ENCODE peak calls at places on chromosomes 1 and 21, in seven cellular contexts. C is ovary, S is H1, P is body of pancreas, G is right lobe of liver, I is adrenal gland, R is suprapubic skin. B is an unnamed sample.

GRCh38 chr1:97192872-97193572 is 471.4 kb downstream of the PTBP2 start:
- DNase-seq in C (no peak), S (no peak), P (no peak), G (no peak), I (no peak), R (no peak), B (peak)

GRCh38 chr1:61839702-61840101 is 97.4 kb downstream of the PATJ start:
- DNase-seq in C (no peak), S (no peak), P (no peak), G (no peak), I (no peak), R (no peak), B (no peak)

GRCh38 chr1:7670334-7671145 is 100.6 kb upstream of the VAMP3 start:
- DNase-seq in C (no peak), S (peak), P (no peak), G (no peak), I (no peak), R (no peak), B (no peak)

GRCh38 chr1:111585461-111586100 is 34.0 kb upstream of the RAP1A start:
- DNase-seq in C (no peak), S (no peak), P (no peak), G (no peak), I (no peak), R (no peak), B (no peak)

GRCh38 chr1:244104309-244105060 is 53.4 kb downstream of the ZBTB18 start:
- DNase-seq in C (no peak), S (no peak), P (no peak), G (no peak), I (no peak), R (no peak), B (peak)

GRCh38 chr21:42225042-42225441 is 6.1 kb downstream of the ABCG1 start:
- DNase-seq in C (no peak), S (no peak), P (no peak), G (no peak), I (no peak), R (no peak), B (no peak)

GRCh38 chr1:165566091-165566490 is 22.3 kb downstream of the LRRC52 start:
- DNase-seq in C (no peak), S (no peak), P (no peak), G (no peak), I (no peak), R (no peak), B (no peak)

GRCh38 chr1:76289692-76290091 is 215.1 kb downstream of the ST6GALNAC3 start:
- DNase-seq in C (no peak), S (no peak), P (no peak), G (no peak), I (no peak), R (no peak), B (no peak)

GRCh38 chr1:240234477-240235225 is 143.0 kb downstream of the FMN2 start:
- DNase-seq in C (no peak), S (no peak), P (no peak), G (no peak), I (no peak), R (no peak), B (no peak)

GRCh38 chr1:172845371-172845770 is 186.5 kb downstream of the FASLG start:
- DNase-seq in C (no peak), S (no peak), P (no peak), G (no peak), I (no peak), R (no peak), B (no peak)

GRCh38 chr1:85475055-85475454 is 10.1 kb upstream of the DDAH1 start:
- DNase-seq in C (no peak), S (no peak), P (no peak), G (no peak), I (no peak), R (no peak), B (no peak)

GRCh38 chr1:6427445-6428390 is 3.1 kb downstream of the ESPN start:
- DNase-seq in C (no peak), S (no peak), P (peak), G (no peak), I (no peak), R (peak), B (no peak)

GRCh38 chr1:175757381-175758015 is 14.1 kb upstream of the TNR start:
- DNase-seq in C (no peak), S (peak), P (peak), G (peak), I (peak), R (no peak), B (peak)

GRCh38 chr1:201123866-201124265 is 3.1 kb downstream of the ASCL5 start:
- DNase-seq in C (no peak), S (no peak), P (no peak), G (no peak), I (no peak), R (no peak), B (no peak)

GRCh38 chr1:205455581-205456382 is at the start of gene BLACAT1:
- DNase-seq in C (no peak), S (peak), P (no peak), G (no peak), I (no peak), R (no peak), B (no peak)

GRCh38 chr1:206685256-206685748 is 597 bp downstream of the MAPKAPK2 start:
- DNase-seq in C (peak), S (no peak), P (peak), G (peak), I (peak), R (no peak), B (peak)

GRCh38 chr1:236083650-236084385 is 18.9 kb upstream of the NID1 start:
- DNase-seq in C (no peak), S (no peak), P (no peak), G (no peak), I (peak), R (no peak), B (no peak)

GRCh38 chr1:25082216-25082899 is 149.9 kb downstream of the SYF2 start:
- DNase-seq in C (no peak), S (no peak), P (no peak), G (peak), I (no peak), R (no peak), B (peak)

GRCh38 chr1:230395932-230396331 is 30.2 kb downstream of the PGBD5 start:
- DNase-seq in C (no peak), S (no peak), P (no peak), G (no peak), I (no peak), R (no peak), B (no peak)

GRCh38 chr1:244151558-244151957 is 100.5 kb downstream of the ZBTB18 start:
- DNase-seq in C (no peak), S (no peak), P (no peak), G (no peak), I (no peak), R (no peak), B (no peak)

DNA sequence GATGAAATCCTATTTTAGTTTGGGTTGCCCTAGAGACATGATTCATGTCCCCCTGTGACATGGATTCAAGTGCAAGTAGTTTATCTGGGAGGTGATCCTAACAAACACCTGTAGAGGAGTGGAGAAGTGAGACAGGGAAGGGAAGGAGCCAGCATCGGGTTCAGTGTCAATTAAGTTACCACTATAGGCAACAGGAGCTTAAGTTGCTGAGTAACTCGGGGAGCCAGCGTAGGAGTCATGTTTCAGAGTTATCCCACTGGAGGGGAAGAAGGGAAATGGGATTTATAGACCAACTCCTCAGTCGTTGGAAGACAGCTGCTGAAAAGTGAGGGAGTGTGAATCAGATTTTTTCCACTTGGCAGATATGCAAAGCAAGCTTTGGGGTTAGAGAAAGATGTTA is 54.9 kb downstream of the SLC30A7 start:
- DNase-seq in C (no peak), S (no peak), P (no peak), G (no peak), I (no peak), R (no peak), B (no peak)
- TF ChIP-seq POLR2A in C (no peak), S (no peak), P (no peak), G (no peak), I (no peak), R (no peak), B (no peak)

GRCh38 chr1:39926343-39926769 is 24.6 kb upstream of the MYCL start:
- DNase-seq in C (no peak), S (no peak), P (no peak), G (peak), I (no peak), R (no peak), B (no peak)
- TF ChIP-seq POLR2A in C (no peak), S (no peak), P (no peak), G (peak), I (no peak), R (no peak), B (no peak)

DNA sequence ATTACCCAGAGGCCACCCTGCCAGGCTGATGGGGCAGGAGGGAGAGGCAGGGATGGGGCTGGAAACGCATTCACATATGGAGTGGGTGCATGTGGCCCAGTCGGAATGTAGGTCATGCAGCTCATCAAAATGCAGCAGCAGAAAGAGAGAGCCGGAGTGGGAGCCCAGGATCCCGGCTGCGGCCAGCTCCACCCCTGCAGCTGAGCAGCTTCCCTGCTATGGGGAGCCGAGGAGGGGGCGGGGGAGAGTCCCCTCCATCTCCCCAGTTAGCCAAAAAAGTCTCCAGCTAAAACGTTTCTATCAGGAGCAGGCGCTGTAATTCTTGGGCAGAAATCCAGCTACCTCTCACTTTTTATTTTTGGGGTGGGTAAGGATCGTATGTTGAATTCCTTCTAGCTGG is 39.6 kb downstream of the MRPL37 start:
- DNase-seq in C (no peak), S (no peak), P (no peak), G (no peak), I (no peak), R (no peak), B (no peak)
- TF ChIP-seq POLR2A in C (no peak), S (no peak), P (no peak), G (no peak), I (no peak), R (no peak), B (no peak)

GRCh38 chr21:45293214-45293725 is 5.6 kb upstream of the POFUT2 start:
- DNase-seq in C (peak), S (peak), P (peak), G (peak), I (peak), R (peak), B (no peak)

GRCh38 chr21:45296638-45297037 is 8.9 kb upstream of the POFUT2 start:
- DNase-seq in C (no peak), S (no peak), P (no peak), G (no peak), I (no peak), R (no peak), B (no peak)

GRCh38 chr21:45293726-45294401 is 6.2 kb upstream of the POFUT2 start:
- DNase-seq in C (peak), S (peak), P (peak), G (peak), I (no peak), R (peak), B (no peak)

GRCh38 chr21:45295576-45296365 is 8.1 kb upstream of the POFUT2 start:
- DNase-seq in C (peak), S (no peak), P (peak), G (no peak), I (peak), R (peak), B (peak)

DNA sequence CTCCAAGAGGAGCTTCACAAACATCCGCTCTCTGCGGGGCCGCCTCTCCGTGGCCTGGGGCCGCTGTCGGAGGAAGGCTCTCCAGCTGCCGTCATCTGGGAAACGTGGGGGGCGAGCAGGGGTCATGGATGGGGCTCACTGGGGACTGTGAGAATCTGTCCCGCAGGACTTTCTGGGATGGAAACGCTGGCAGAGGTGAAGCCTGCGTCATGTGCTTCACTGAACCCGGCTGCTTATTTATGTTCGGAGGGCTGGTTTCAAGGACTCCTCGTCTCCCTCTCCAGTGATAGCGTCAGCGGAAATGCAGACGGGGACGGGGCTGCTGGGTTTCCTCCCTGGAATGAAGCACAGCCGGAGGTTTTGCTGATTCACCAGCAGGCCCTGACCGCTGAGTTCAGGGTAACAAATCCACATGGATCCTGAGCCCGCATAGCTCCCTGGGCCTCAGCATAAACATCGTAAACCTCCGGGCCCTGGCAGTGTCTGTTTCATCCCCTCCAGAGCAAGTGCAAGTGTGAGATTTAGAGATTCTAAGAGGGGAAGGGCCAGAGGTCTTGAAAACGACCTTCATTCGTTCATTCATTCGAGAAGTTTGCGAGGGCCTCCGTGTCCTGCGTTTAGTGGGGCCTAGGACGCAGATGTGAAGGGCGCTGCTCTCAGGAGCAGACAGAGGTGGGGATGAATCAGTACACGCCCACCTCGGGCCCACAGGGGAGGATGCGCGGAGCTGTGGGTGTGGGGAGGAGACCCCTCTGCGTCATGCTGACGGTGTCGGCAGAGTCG is 7.0 kb upstream of the POFUT2 start:
- DNase-seq in C (peak), S (peak), P (peak), G (peak), I (peak), R (peak), B (peak)
- TF ChIP-seq POLR2A in C (peak), S (no peak), P (no peak), G (no peak), I (peak), R (no peak), B (peak)

DNA sequence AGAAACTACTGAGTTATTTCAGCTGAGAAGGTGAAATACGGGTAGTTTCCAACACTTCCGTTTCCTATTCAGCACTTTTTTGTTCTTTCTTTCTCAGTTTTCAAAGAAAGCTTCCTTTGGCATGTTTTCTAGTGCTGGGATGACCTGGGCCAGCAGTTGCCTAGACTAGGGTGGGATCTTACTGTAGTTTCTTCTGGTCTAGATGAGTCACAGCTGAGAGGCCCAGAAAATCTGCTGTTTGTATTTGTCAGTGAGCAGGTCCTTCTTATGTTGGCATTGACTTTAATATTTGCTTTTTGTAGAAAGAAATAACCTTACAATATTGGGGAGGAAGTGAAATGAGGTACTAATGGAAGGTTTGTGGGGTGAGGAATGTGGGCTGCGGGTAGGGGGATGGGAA is 22.2 kb downstream of the C1orf21 start:
- DNase-seq in C (no peak), S (no peak), P (no peak), G (no peak), I (no peak), R (no peak), B (no peak)
- TF ChIP-seq POLR2A in C (no peak), S (no peak), P (no peak), G (no peak), I (no peak), R (no peak), B (no peak)

GRCh38 chr1:54559771-54560231 is 11.8 kb downstream of the ACOT11 start:
- DNase-seq in C (no peak), S (no peak), P (no peak), G (no peak), I (peak), R (peak), B (no peak)

GRCh38 chr1:54566438-54567141 is 18.6 kb downstream of the ACOT11 start:
- DNase-seq in C (no peak), S (no peak), P (no peak), G (peak), I (no peak), R (no peak), B (no peak)

GRCh38 chr1:54567961-54568360 is 19.9 kb downstream of the ACOT11 start:
- DNase-seq in C (no peak), S (no peak), P (no peak), G (peak), I (no peak), R (no peak), B (no peak)

GRCh38 chr1:54565113-54565501 is 17.1 kb downstream of the ACOT11 start:
- DNase-seq in C (no peak), S (no peak), P (no peak), G (peak), I (no peak), R (no peak), B (no peak)

GRCh38 chr1:54564312-54565112 is 16.5 kb downstream of the ACOT11 start:
- DNase-seq in C (no peak), S (no peak), P (peak), G (peak), I (no peak), R (peak), B (no peak)
- TF ChIP-seq POLR2A in C (no peak), S (no peak), P (no peak), G (no peak), I (no peak), R (no peak), B (no peak)

B was measured in H54.